ENCODE peak calls at places on chromosome 17, in ten cellular contexts. Q is IMR-90; O is body of pancreas; I is psoas muscle; W is CD8-positive, alpha-beta T cell; G is right cardiac atrium; T is naive thymus-derived CD4-positive, alpha-beta T cell; Z is right lobe of liver; C is upper lobe of right lung; U is A549. F is an unnamed sample.

GRCh38 chr17:21228845-21229244 is 14.9 kb upstream of the TMEM11 start:
- ATAC-seq in Q (no peak), O (no peak), I (peak; percentile 66), W (no peak), G (no peak), T (no peak), Z (no peak), C (no peak), U (peak; percentile 9), F (no peak)

GRCh38 chr17:69500911-69501429 is 86.5 kb downstream of the MAP2K6 start:
- ATAC-seq in Q (peak; percentile 18), O (peak; percentile 59), I (peak; percentile 66), W (no peak), G (peak; percentile 63), T (no peak), Z (peak; percentile 57), C (no peak), U (no peak), F (no peak)

GRCh38 chr17:38415250-38416194 is 12.7 kb upstream of the ARHGAP23 start:
- ATAC-seq in Q (peak; percentile 77), O (no peak), I (peak; percentile 85), W (no peak), G (no peak), T (no peak), Z (peak; percentile 21), C (peak; percentile 76), U (peak; percentile 66), F (no peak)

GRCh38 chr17:62712011-62712615 is 84.6 kb downstream of the MRC2 start:
- ATAC-seq in Q (no peak), O (no peak), I (no peak), W (no peak), G (no peak), T (no peak), Z (no peak), C (no peak), U (no peak), F (no peak)

GRCh38 chr17:31533546-31534155 is 142.2 kb downstream of the RAB11FIP4 start:
- ATAC-seq in Q (peak; percentile 93), O (no peak), I (peak; percentile 80), W (peak; percentile 15), G (no peak), T (no peak), Z (peak; percentile 61), C (peak; percentile 75), U (peak; percentile 83), F (no peak)

GRCh38 chr17:56994009-56994792 is 16.3 kb downstream of the SCPEP1 start:
- ATAC-seq in Q (no peak), O (no peak), I (peak; percentile 83), W (no peak), G (no peak), T (no peak), Z (no peak), C (peak; percentile 88), U (no peak), F (no peak)

GRCh38 chr17:55122114-55122513 is 142.6 kb upstream of the HLF start:
- ATAC-seq in Q (no peak), O (no peak), I (no peak), W (no peak), G (no peak), T (no peak), Z (no peak), C (no peak), U (no peak), F (no peak)

GRCh38 chr17:65062168-65062915 is 5.8 kb upstream of the GNA13 start:
- ATAC-seq in Q (no peak), O (peak; percentile 19), I (no peak), W (no peak), G (peak; percentile 56), T (no peak), Z (no peak), C (peak; percentile 33), U (peak; percentile 29), F (peak; percentile 53)

GRCh38 chr17:76644995-76645394 is 1.4 kb upstream of the ST6GALNAC1 start:
- ATAC-seq in Q (no peak), O (peak; percentile 56), I (no peak), W (no peak), G (no peak), T (no peak), Z (no peak), C (peak; percentile 41), U (peak; percentile 52), F (no peak)

GRCh38 chr17:9790889-9791876 is at the start of gene DHRS7C:
- ATAC-seq in Q (no peak), O (no peak), I (peak; percentile 92), W (no peak), G (peak; percentile 87), T (no peak), Z (no peak), C (no peak), U (no peak), F (no peak)

GRCh38 chr17:36182176-36183000 is 6.0 kb upstream of the TBC1D3B start:
- ATAC-seq in Q (peak; percentile 13), O (peak; percentile 13), I (no peak), W (peak; percentile 12), G (peak; percentile 35), T (peak; percentile 5), Z (peak; percentile 47), C (peak; percentile 8), U (peak; percentile 45), F (peak; percentile 41)

DNA sequence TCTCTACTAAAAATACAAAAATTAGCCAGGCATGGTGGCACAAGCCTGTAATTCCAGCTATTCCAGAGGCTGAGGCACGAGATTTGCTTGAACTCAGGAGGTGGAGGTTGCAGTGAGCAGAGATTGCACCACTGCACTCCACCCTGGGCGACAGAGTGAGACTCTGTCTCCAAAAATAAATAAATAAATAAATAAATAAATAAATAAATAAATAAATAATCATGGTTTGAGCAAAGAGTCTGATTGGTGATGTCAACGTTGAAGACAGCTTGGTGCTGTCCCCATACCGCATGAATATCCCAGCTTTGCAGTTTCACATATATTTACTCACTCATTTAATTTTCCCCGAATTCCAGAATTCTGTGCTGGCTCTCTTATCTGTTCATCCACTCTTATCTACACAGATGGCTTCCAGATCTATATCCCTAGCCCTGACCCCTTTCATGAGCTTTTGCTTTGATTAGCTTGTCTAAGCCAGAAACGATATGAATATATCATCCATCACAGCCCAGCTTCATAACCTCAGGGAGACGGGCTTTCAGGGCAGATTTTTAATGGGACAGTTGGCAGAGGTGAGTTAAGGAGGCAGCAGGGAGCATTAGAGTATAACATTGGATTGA is 91.0 kb downstream of the SPACA3 start:
- ATAC-seq in Q (no peak), O (no peak), I (no peak), W (no peak), G (no peak), T (no peak), Z (no peak), C (no peak), U (no peak), F (no peak)
- H3K4me3 ChIP-seq in Q (no peak overlapping the region), O (no peak overlapping the region), I (no peak overlapping the region), W (no peak overlapping the region), G (no peak overlapping the region), T (no peak overlapping the region), Z (no peak overlapping the region), C (no peak overlapping the region), U (no peak overlapping the region), F (no peak overlapping the region)

GRCh38 chr17:48539177-48539576 is 5.7 kb downstream of the HOXB2 start:
- ATAC-seq in Q (peak; percentile 52), O (no peak), I (no peak), W (no peak), G (no peak), T (no peak), Z (no peak), C (no peak), U (no peak), F (no peak)

GRCh38 chr17:48542114-48542955 is 2.6 kb downstream of the HOXB2 start:
- ATAC-seq in Q (no peak), O (peak; percentile 8), I (peak; percentile 30), W (peak; percentile 10), G (peak; percentile 1), T (no peak), Z (peak; percentile 7), C (peak; percentile 3), U (no peak), F (no peak)

GRCh38 chr17:48541574-48542113 is 3.3 kb downstream of the HOXB2 start:
- ATAC-seq in Q (peak; percentile 36), O (peak; percentile 34), I (peak; percentile 52), W (peak; percentile 43), G (peak; percentile 82), T (peak; percentile 54), Z (peak; percentile 31), C (peak; percentile 46), U (no peak), F (peak; percentile 75)

GRCh38 chr17:48541036-48541573 is 3.8 kb downstream of the HOXB2 start:
- ATAC-seq in Q (peak; percentile 2), O (no peak), I (no peak), W (no peak), G (no peak), T (no peak), Z (no peak), C (no peak), U (no peak), F (no peak)

DNA sequence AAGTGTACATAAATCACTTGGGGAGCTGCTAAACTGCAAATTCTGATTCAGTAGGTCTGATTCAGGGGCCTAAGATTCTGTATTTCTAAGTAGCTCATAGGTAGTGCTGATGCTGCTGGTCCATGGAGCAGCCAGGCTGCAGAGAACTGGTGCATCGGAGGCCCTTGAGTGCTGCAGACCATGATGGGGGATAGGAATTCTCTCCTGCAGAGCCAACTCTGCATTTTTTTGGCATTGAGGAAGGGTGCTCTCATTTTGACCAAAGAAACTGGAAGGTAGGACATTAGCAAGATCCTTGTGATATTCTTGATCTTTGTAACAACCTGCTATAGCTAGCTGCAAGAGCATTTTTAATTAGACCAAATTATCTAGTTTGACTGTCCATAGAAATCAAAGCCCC is 4.7 kb downstream of the HOXB2 start:
- ATAC-seq in Q (no peak), O (no peak), I (no peak), W (no peak), G (no peak), T (no peak), Z (no peak), C (no peak), U (no peak), F (no peak)
- H3K27ac ChIP-seq in Q (peak overlapping the region; percentile 63), O (no peak overlapping the region), I (no peak overlapping the region), W (no peak overlapping the region), G (no peak overlapping the region), T (peak overlapping the region; percentile 90), Z (no peak overlapping the region), C (no peak overlapping the region), U (no peak overlapping the region), F (peak overlapping the region; percentile 97)

GRCh38 chr17:58094118-58094517 is 10.9 kb downstream of the DYNLL2 start:
- ATAC-seq in Q (no peak), O (no peak), I (no peak), W (no peak), G (no peak), T (no peak), Z (no peak), C (no peak), U (no peak), F (no peak)
- H3K4me1 ChIP-seq in Q (no peaks in the 10 kb centered on the region), O (no peaks in the 10 kb centered on the region), I (peaks cover 7% of the 10 kb centered on the region), W (peaks cover 6% of the 10 kb centered on the region), G (no peaks in the 10 kb centered on the region), T (peaks cover 3% of the 10 kb centered on the region), Z (no peaks in the 10 kb centered on the region), C (no peaks in the 10 kb centered on the region), U (no peaks in the 10 kb centered on the region), F (no peaks in the 10 kb centered on the region)

DNA sequence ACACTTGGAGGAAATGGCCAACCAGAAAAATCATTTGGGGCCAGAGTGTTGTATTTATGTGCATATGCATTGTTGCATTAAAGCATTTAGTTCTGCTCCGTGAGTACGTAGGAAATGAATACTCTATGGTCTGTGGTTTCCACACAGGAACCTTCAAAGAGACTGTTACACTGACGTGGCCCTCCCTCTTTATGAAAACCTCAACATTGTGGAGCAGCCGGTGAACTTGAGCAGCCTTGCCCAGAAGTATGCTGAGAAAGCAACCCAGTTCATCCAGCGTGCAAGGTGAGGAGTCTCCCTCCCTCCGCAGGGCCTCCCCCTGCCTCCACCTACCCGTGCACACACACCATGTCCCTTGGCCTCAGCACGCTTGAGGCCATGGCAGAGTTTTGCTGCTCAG is 65.2 kb downstream of the ARSG start:
- ATAC-seq in Q (no peak), O (no peak), I (no peak), W (peak; percentile 91), G (no peak), T (peak; percentile 98), Z (peak; percentile 60), C (peak; percentile 74), U (no peak), F (no peak)
- H3K4me3 ChIP-seq in Q (no peak overlapping the region), O (no peak overlapping the region), I (no peak overlapping the region), W (peak overlapping the region; percentile 12), G (no peak overlapping the region), T (peak overlapping the region; percentile 33), Z (no peak overlapping the region), C (no peak overlapping the region), U (no peak overlapping the region), F (no peak overlapping the region)

F was measured in gastroesophageal sphincter.